ENCODE peak calls at places on chromosomes 3 and 15, in eight cellular contexts. One of them, this sample, is unnamed.

GRCh38 chr3:108013141-108014055 is 77.4 kb downstream of the CD47 start:
- DNase-seq in iPS DF 19.7: no peak
- DNase-seq in ovary: no peak
- DNase-seq in stromal cell of bone marrow: no peak
- DNase-seq in NCI-H69: no peak
- DNase-seq in globus pallidus: no peak
- DNase-seq in posterior vena cava: no peak
- DNase-seq in activated CD4-positive, alpha-beta T cell treated with anti-CD3 and anti-CD28 coated beads for 36 hours: no peak
- DNase-seq in this sample: no peak

GRCh38 chr3:158660711-158661110 is 11.7 kb downstream of the LXN start:
- DNase-seq in globus pallidus: no peak
- DNase-seq in NCI-H69: no peak
- DNase-seq in posterior vena cava: no peak
- DNase-seq in ovary: no peak
- DNase-seq in iPS DF 19.7: no peak
- DNase-seq in activated CD4-positive, alpha-beta T cell treated with anti-CD3 and anti-CD28 coated beads for 36 hours: no peak
- DNase-seq in stromal cell of bone marrow: no peak
- DNase-seq in this sample: no peak

GRCh38 chr3:131072845-131073244 is 46.2 kb downstream of the NEK11 start:
- DNase-seq in activated CD4-positive, alpha-beta T cell treated with anti-CD3 and anti-CD28 coated beads for 36 hours: no peak
- DNase-seq in stromal cell of bone marrow: peak; percentile 70
- DNase-seq in globus pallidus: no peak
- DNase-seq in ovary: no peak
- DNase-seq in iPS DF 19.7: no peak
- DNase-seq in NCI-H69: no peak
- DNase-seq in posterior vena cava: no peak
- DNase-seq in this sample: no peak

GRCh38 chr3:190193210-190193609 is 72.5 kb upstream of the P3H2 start:
- DNase-seq in iPS DF 19.7: no peak
- DNase-seq in activated CD4-positive, alpha-beta T cell treated with anti-CD3 and anti-CD28 coated beads for 36 hours: peak; percentile 14
- DNase-seq in ovary: no peak
- DNase-seq in globus pallidus: no peak
- DNase-seq in posterior vena cava: no peak
- DNase-seq in NCI-H69: no peak
- DNase-seq in stromal cell of bone marrow: no peak
- DNase-seq in this sample: no peak

GRCh38 chr3:11221818-11222217 is 50.4 kb upstream of the ATG7 start:
- DNase-seq in posterior vena cava: no peak
- DNase-seq in globus pallidus: no peak
- DNase-seq in activated CD4-positive, alpha-beta T cell treated with anti-CD3 and anti-CD28 coated beads for 36 hours: no peak
- DNase-seq in NCI-H69: peak; percentile 4
- DNase-seq in iPS DF 19.7: no peak
- DNase-seq in ovary: no peak
- DNase-seq in stromal cell of bone marrow: no peak
- DNase-seq in this sample: no peak

GRCh38 chr3:110017304-110017703 is 680.0 kb upstream of the DPPA4 start:
- DNase-seq in NCI-H69: no peak
- DNase-seq in activated CD4-positive, alpha-beta T cell treated with anti-CD3 and anti-CD28 coated beads for 36 hours: no peak
- DNase-seq in globus pallidus: no peak
- DNase-seq in iPS DF 19.7: no peak
- DNase-seq in ovary: no peak
- DNase-seq in stromal cell of bone marrow: no peak
- DNase-seq in posterior vena cava: no peak
- DNase-seq in this sample: no peak

GRCh38 chr3:119630562-119631329 is 29.6 kb downstream of the POPDC2 start:
- DNase-seq in activated CD4-positive, alpha-beta T cell treated with anti-CD3 and anti-CD28 coated beads for 36 hours: no peak
- DNase-seq in stromal cell of bone marrow: peak; percentile 77
- DNase-seq in ovary: peak; percentile 34
- DNase-seq in NCI-H69: no peak
- DNase-seq in globus pallidus: no peak
- DNase-seq in iPS DF 19.7: no peak
- DNase-seq in posterior vena cava: no peak
- DNase-seq in this sample: no peak

GRCh38 chr3:104460477-104461406 is 906.0 kb upstream of the ALCAM start:
- DNase-seq in globus pallidus: peak; percentile 77
- DNase-seq in stromal cell of bone marrow: peak; percentile 23
- DNase-seq in NCI-H69: peak; percentile 73
- DNase-seq in activated CD4-positive, alpha-beta T cell treated with anti-CD3 and anti-CD28 coated beads for 36 hours: no peak
- DNase-seq in iPS DF 19.7: peak; percentile 67
- DNase-seq in ovary: no peak
- DNase-seq in posterior vena cava: no peak
- DNase-seq in this sample: no peak

GRCh38 chr3:57555316-57555715 is 758 bp upstream of the PDE12 start:
- DNase-seq in globus pallidus: no peak
- DNase-seq in posterior vena cava: no peak
- DNase-seq in activated CD4-positive, alpha-beta T cell treated with anti-CD3 and anti-CD28 coated beads for 36 hours: peak; percentile 24
- DNase-seq in NCI-H69: peak; percentile 33
- DNase-seq in stromal cell of bone marrow: no peak
- DNase-seq in iPS DF 19.7: no peak
- DNase-seq in ovary: no peak
- DNase-seq in this sample: no peak

GRCh38 chr3:4251412-4251811 is 51.8 kb upstream of the SETMAR start:
- DNase-seq in NCI-H69: no peak
- DNase-seq in stromal cell of bone marrow: no peak
- DNase-seq in globus pallidus: no peak
- DNase-seq in ovary: no peak
- DNase-seq in posterior vena cava: no peak
- DNase-seq in iPS DF 19.7: no peak
- DNase-seq in activated CD4-positive, alpha-beta T cell treated with anti-CD3 and anti-CD28 coated beads for 36 hours: no peak
- DNase-seq in this sample: no peak

GRCh38 chr15:59491062-59491461 is 53.1 kb downstream of the FAM81A start:
- DNase-seq in globus pallidus: peak; percentile 65
- DNase-seq in NCI-H69: no peak
- DNase-seq in posterior vena cava: no peak
- DNase-seq in ovary: no peak
- DNase-seq in iPS DF 19.7: no peak
- DNase-seq in stromal cell of bone marrow: no peak
- DNase-seq in activated CD4-positive, alpha-beta T cell treated with anti-CD3 and anti-CD28 coated beads for 36 hours: no peak
- DNase-seq in this sample: no peak

GRCh38 chr3:80052271-80052670 is 284.5 kb upstream of the ROBO1 start:
- DNase-seq in ovary: no peak
- DNase-seq in activated CD4-positive, alpha-beta T cell treated with anti-CD3 and anti-CD28 coated beads for 36 hours: no peak
- DNase-seq in iPS DF 19.7: no peak
- DNase-seq in NCI-H69: no peak
- DNase-seq in stromal cell of bone marrow: no peak
- DNase-seq in globus pallidus: no peak
- DNase-seq in posterior vena cava: no peak
- DNase-seq in this sample: no peak

GRCh38 chr3:70822777-70823176 is 510.3 kb upstream of the MDFIC2 start:
- DNase-seq in NCI-H69: peak; percentile 90
- DNase-seq in activated CD4-positive, alpha-beta T cell treated with anti-CD3 and anti-CD28 coated beads for 36 hours: no peak
- DNase-seq in stromal cell of bone marrow: no peak
- DNase-seq in globus pallidus: no peak
- DNase-seq in iPS DF 19.7: no peak
- DNase-seq in ovary: no peak
- DNase-seq in posterior vena cava: no peak
- DNase-seq in this sample: no peak

GRCh38 chr3:141816958-141817357 is 53.8 kb downstream of the GRK7 start:
- DNase-seq in iPS DF 19.7: no peak
- DNase-seq in posterior vena cava: no peak
- DNase-seq in activated CD4-positive, alpha-beta T cell treated with anti-CD3 and anti-CD28 coated beads for 36 hours: no peak
- DNase-seq in NCI-H69: peak; percentile 14
- DNase-seq in stromal cell of bone marrow: no peak
- DNase-seq in globus pallidus: no peak
- DNase-seq in ovary: no peak
- DNase-seq in this sample: no peak

GRCh38 chr3:6622712-6623111 is 238.2 kb upstream of the GRM7 start:
- DNase-seq in posterior vena cava: no peak
- DNase-seq in activated CD4-positive, alpha-beta T cell treated with anti-CD3 and anti-CD28 coated beads for 36 hours: no peak
- DNase-seq in globus pallidus: no peak
- DNase-seq in ovary: no peak
- DNase-seq in stromal cell of bone marrow: no peak
- DNase-seq in NCI-H69: no peak
- DNase-seq in iPS DF 19.7: no peak
- DNase-seq in this sample: no peak

GRCh38 chr3:53259427-53260259 is 3.8 kb upstream of the TKT start:
- DNase-seq in stromal cell of bone marrow: no peak
- DNase-seq in activated CD4-positive, alpha-beta T cell treated with anti-CD3 and anti-CD28 coated beads for 36 hours: no peak
- DNase-seq in globus pallidus: peak; percentile 77
- DNase-seq in ovary: no peak
- DNase-seq in NCI-H69: no peak
- DNase-seq in iPS DF 19.7: no peak
- DNase-seq in posterior vena cava: no peak
- DNase-seq in this sample: no peak

GRCh38 chr3:126622694-126623093 is 32.2 kb downstream of the TXNRD3 start:
- DNase-seq in stromal cell of bone marrow: no peak
- DNase-seq in posterior vena cava: no peak
- DNase-seq in NCI-H69: no peak
- DNase-seq in globus pallidus: no peak
- DNase-seq in activated CD4-positive, alpha-beta T cell treated with anti-CD3 and anti-CD28 coated beads for 36 hours: no peak
- DNase-seq in iPS DF 19.7: no peak
- DNase-seq in ovary: no peak
- DNase-seq in this sample: no peak

GRCh38 chr3:64242435-64242834 is 17.2 kb upstream of the PRICKLE2 start:
- DNase-seq in NCI-H69: peak; percentile 51
- DNase-seq in ovary: peak; percentile 58
- DNase-seq in activated CD4-positive, alpha-beta T cell treated with anti-CD3 and anti-CD28 coated beads for 36 hours: no peak
- DNase-seq in stromal cell of bone marrow: no peak
- DNase-seq in globus pallidus: no peak
- DNase-seq in iPS DF 19.7: no peak
- DNase-seq in posterior vena cava: no peak
- DNase-seq in this sample: no peak

GRCh38 chr3:25618043-25618442 is 46.7 kb downstream of the TOP2B start:
- DNase-seq in activated CD4-positive, alpha-beta T cell treated with anti-CD3 and anti-CD28 coated beads for 36 hours: peak; percentile 17
- DNase-seq in posterior vena cava: no peak
- DNase-seq in NCI-H69: no peak
- DNase-seq in stromal cell of bone marrow: no peak
- DNase-seq in globus pallidus: no peak
- DNase-seq in iPS DF 19.7: no peak
- DNase-seq in ovary: no peak
- DNase-seq in this sample: no peak

GRCh38 chr3:157832588-157832987 is 273.6 kb downstream of the SHOX2 start:
- DNase-seq in iPS DF 19.7: no peak
- DNase-seq in ovary: no peak
- DNase-seq in stromal cell of bone marrow: no peak
- DNase-seq in globus pallidus: no peak
- DNase-seq in posterior vena cava: no peak
- DNase-seq in activated CD4-positive, alpha-beta T cell treated with anti-CD3 and anti-CD28 coated beads for 36 hours: no peak
- DNase-seq in NCI-H69: no peak
- DNase-seq in this sample: no peak

GRCh38 chr3:163919154-163919553 is 1159.1 kb downstream of the SI start:
- DNase-seq in posterior vena cava: no peak
- DNase-seq in stromal cell of bone marrow: no peak
- DNase-seq in iPS DF 19.7: no peak
- DNase-seq in NCI-H69: no peak
- DNase-seq in globus pallidus: no peak
- DNase-seq in ovary: no peak
- DNase-seq in activated CD4-positive, alpha-beta T cell treated with anti-CD3 and anti-CD28 coated beads for 36 hours: no peak
- DNase-seq in this sample: no peak

GRCh38 chr3:81743096-81744025 is 18.1 kb downstream of the GBE1 start:
- DNase-seq in ovary: no peak
- DNase-seq in NCI-H69: no peak
- DNase-seq in stromal cell of bone marrow: peak; percentile 94
- DNase-seq in iPS DF 19.7: no peak
- DNase-seq in posterior vena cava: no peak
- DNase-seq in globus pallidus: no peak
- DNase-seq in activated CD4-positive, alpha-beta T cell treated with anti-CD3 and anti-CD28 coated beads for 36 hours: no peak
- DNase-seq in this sample: no peak

GRCh38 chr3:127483005-127483641 is 107.4 kb downstream of the TPRA1 start:
- DNase-seq in posterior vena cava: peak; percentile 76
- DNase-seq in NCI-H69: no peak
- DNase-seq in iPS DF 19.7: no peak
- DNase-seq in globus pallidus: no peak
- DNase-seq in ovary: no peak
- DNase-seq in stromal cell of bone marrow: no peak
- DNase-seq in activated CD4-positive, alpha-beta T cell treated with anti-CD3 and anti-CD28 coated beads for 36 hours: no peak
- DNase-seq in this sample: no peak